ENCODE peak calls at places on chromosomes 11 and 22, in eight cellular contexts. One of them, this sample, is unnamed.

GRCh38 chr22:46622081-46622521 is 1.9 kb downstream of the GRAMD4 start:
- DNase-seq in neural progenitor cell: no peak
- DNase-seq in colonic mucosa: no peak
- DNase-seq in fibroblast of lung: no peak
- DNase-seq in A673: no peak
- DNase-seq in HCT116: no peak
- DNase-seq in psoas muscle: peak; percentile 58
- DNase-seq in sigmoid colon: peak; percentile 81
- DNase-seq in this sample: peak; percentile 61

GRCh38 chr11:41320233-41320993 is 139.0 kb downstream of the LRRC4C start:
- DNase-seq in neural progenitor cell: no peak
- DNase-seq in colonic mucosa: no peak
- DNase-seq in fibroblast of lung: no peak
- DNase-seq in A673: no peak
- DNase-seq in HCT116: no peak
- DNase-seq in psoas muscle: no peak
- DNase-seq in sigmoid colon: no peak
- DNase-seq in this sample: no peak

GRCh38 chr11:6618117-6619020 is 853 bp downstream of the TPP1 start:
- DNase-seq in neural progenitor cell: no peak
- DNase-seq in colonic mucosa: peak; percentile 60
- DNase-seq in fibroblast of lung: peak; percentile 80
- DNase-seq in A673: peak; percentile 93
- DNase-seq in HCT116: no peak
- DNase-seq in psoas muscle: no peak
- DNase-seq in sigmoid colon: peak; percentile 85
- DNase-seq in this sample: peak; percentile 65

GRCh38 chr11:20489948-20490347 is 102.4 kb downstream of the PRMT3 start:
- DNase-seq in neural progenitor cell: no peak
- DNase-seq in colonic mucosa: no peak
- DNase-seq in fibroblast of lung: no peak
- DNase-seq in A673: no peak
- DNase-seq in HCT116: no peak
- DNase-seq in psoas muscle: no peak
- DNase-seq in sigmoid colon: no peak
- DNase-seq in this sample: no peak

GRCh38 chr11:116317212-116317611 is 455.6 kb downstream of the BUD13 start:
- DNase-seq in neural progenitor cell: no peak
- DNase-seq in colonic mucosa: no peak
- DNase-seq in fibroblast of lung: no peak
- DNase-seq in A673: no peak
- DNase-seq in HCT116: no peak
- DNase-seq in psoas muscle: no peak
- DNase-seq in sigmoid colon: no peak
- DNase-seq in this sample: no peak

GRCh38 chr11:128207861-128208321 is 379.5 kb downstream of the ETS1 start:
- DNase-seq in neural progenitor cell: no peak
- DNase-seq in colonic mucosa: no peak
- DNase-seq in fibroblast of lung: peak; percentile 98
- DNase-seq in A673: no peak
- DNase-seq in HCT116: peak; percentile 77
- DNase-seq in psoas muscle: no peak
- DNase-seq in sigmoid colon: no peak
- DNase-seq in this sample: no peak

GRCh38 chr11:74696932-74697687 is 34.1 kb downstream of the CHRDL2 start:
- DNase-seq in neural progenitor cell: peak; percentile 11
- DNase-seq in colonic mucosa: peak; percentile 41
- DNase-seq in fibroblast of lung: peak; percentile 90
- DNase-seq in A673: no peak
- DNase-seq in HCT116: no peak
- DNase-seq in psoas muscle: peak; percentile 85
- DNase-seq in sigmoid colon: peak; percentile 97
- DNase-seq in this sample: no peak

GRCh38 chr11:36478700-36479329 is 31.3 kb downstream of the TRAF6 start:
- DNase-seq in neural progenitor cell: peak; percentile 75
- DNase-seq in colonic mucosa: no peak
- DNase-seq in fibroblast of lung: peak; percentile 75
- DNase-seq in A673: peak; percentile 93
- DNase-seq in HCT116: peak; percentile 22
- DNase-seq in psoas muscle: no peak
- DNase-seq in sigmoid colon: no peak
- DNase-seq in this sample: no peak

GRCh38 chr11:85595285-85595884 is 31.8 kb downstream of the DLG2 start:
- DNase-seq in neural progenitor cell: peak; percentile 53
- DNase-seq in colonic mucosa: no peak
- DNase-seq in fibroblast of lung: peak; percentile 72
- DNase-seq in A673: peak; percentile 72
- DNase-seq in HCT116: peak; percentile 46
- DNase-seq in psoas muscle: no peak
- DNase-seq in sigmoid colon: no peak
- DNase-seq in this sample: no peak

DNA sequence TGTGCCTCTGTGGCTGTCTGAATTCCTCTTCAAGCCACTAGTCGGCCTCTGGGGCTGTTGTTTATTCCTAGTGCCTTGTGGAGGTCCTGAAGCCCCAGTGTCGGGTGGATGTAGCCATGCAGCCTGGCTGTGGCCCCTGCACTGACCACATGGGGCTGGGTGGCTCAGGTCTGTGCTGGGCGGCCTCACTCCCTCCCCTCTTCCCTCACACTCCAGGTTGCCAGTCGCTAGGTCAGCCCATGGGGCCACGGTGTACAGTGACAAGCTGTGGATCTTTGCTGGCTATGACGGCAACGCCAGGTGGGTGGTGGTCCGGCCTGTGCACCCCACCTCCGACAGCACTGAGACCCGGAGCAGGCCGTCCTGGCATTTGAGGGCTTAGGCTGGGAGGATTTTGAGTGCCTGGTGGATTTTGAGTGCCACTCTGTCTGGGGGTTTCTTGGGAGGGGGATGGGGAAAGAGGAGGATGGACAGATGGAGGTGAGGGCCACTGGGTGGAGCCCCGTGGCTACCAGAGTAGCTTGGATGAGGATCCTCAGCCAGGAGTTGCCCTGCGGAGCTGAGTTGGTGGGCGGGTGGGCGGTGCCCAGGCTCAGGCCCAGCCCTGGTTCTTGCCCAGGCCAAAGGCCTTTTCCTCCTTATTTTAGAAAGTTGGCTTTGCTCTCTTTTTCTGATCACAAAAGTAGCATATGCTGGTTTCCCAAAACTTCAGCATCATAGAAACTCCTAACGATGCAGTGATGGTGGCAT is 6.7 kb downstream of the LZTR1 start:
- DNase-seq in neural progenitor cell: no peak
- DNase-seq in colonic mucosa: no peak
- DNase-seq in fibroblast of lung: no peak
- DNase-seq in A673: no peak
- DNase-seq in HCT116: no peak
- DNase-seq in psoas muscle: no peak
- DNase-seq in sigmoid colon: no peak
- DNase-seq in this sample: no peak
- TF ChIP-seq CTCF in neural progenitor cell: no peak
- TF ChIP-seq CTCF in colonic mucosa: no peak
- TF ChIP-seq CTCF in fibroblast of lung: no peak
- TF ChIP-seq CTCF in A673: no peak
- TF ChIP-seq CTCF in HCT116: no peak
- TF ChIP-seq CTCF in psoas muscle: no peak
- TF ChIP-seq CTCF in sigmoid colon: no peak
- TF ChIP-seq CTCF in this sample: no peak

GRCh38 chr11:114174712-114175495 is 115.4 kb downstream of the ZBTB16 start:
- DNase-seq in neural progenitor cell: no peak
- DNase-seq in colonic mucosa: no peak
- DNase-seq in fibroblast of lung: no peak
- DNase-seq in A673: no peak
- DNase-seq in HCT116: no peak
- DNase-seq in psoas muscle: peak; percentile 24
- DNase-seq in sigmoid colon: no peak
- DNase-seq in this sample: no peak
- H3K27ac ChIP-seq in neural progenitor cell: no peak overlapping the region
- H3K27ac ChIP-seq in colonic mucosa: no peak overlapping the region
- H3K27ac ChIP-seq in fibroblast of lung: no peak overlapping the region
- H3K27ac ChIP-seq in A673: no peak overlapping the region
- H3K27ac ChIP-seq in HCT116: no peak overlapping the region
- H3K27ac ChIP-seq in psoas muscle: peak overlapping the region; percentile 99
- H3K27ac ChIP-seq in sigmoid colon: peak overlapping the region; percentile 99
- H3K27ac ChIP-seq in this sample: peak overlapping the region; percentile 63

DNA sequence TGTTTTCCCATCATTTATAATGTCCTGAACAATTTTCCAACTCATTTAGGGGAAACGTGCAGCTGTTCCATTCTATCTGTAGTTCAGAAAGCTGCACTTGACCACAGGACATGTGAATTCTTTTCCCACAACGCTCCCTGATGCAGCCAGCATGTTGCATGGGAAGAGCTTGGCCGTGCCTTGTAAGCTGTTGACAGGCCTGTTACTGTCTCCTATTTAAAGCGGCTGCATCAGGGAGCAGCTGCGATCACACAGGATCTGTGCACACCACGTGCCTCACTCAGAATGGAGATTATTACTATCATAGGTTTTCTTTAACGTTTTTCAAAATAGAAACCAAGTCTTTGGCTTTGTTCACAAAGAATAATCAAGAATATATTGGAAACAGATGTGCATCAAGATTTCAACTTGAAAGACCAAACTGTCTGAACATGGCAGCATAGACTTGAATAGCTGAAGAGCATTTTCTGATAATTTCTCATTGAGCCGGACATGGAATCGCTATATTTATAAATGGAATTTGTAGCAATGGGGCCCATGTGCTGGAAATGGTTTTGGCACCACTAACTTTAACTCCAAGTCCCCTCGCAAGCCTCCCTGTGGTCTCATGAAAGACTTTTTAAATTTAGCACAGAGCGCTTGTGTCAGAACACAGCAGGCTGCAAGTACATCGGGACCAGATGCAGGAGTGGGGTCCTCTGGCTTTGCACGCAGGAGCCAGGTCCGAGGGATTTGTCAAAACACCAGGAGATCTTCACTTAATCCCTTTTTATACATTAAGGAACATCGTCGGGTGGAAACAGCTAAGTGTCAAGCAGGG is 40.8 kb upstream of the MYO18B start:
- DNase-seq in neural progenitor cell: peak; percentile 31
- DNase-seq in colonic mucosa: no peak
- DNase-seq in fibroblast of lung: peak; percentile 68
- DNase-seq in A673: peak; percentile 18
- DNase-seq in HCT116: no peak
- DNase-seq in psoas muscle: peak; percentile 32
- DNase-seq in sigmoid colon: no peak
- DNase-seq in this sample: peak; percentile 68
- TF ChIP-seq CTCF in neural progenitor cell: no peak
- TF ChIP-seq CTCF in colonic mucosa: no peak
- TF ChIP-seq CTCF in fibroblast of lung: no peak
- TF ChIP-seq CTCF in A673: no peak
- TF ChIP-seq CTCF in HCT116: no peak
- TF ChIP-seq CTCF in psoas muscle: no peak
- TF ChIP-seq CTCF in sigmoid colon: no peak
- TF ChIP-seq CTCF in this sample: peak; percentile 20

DNA sequence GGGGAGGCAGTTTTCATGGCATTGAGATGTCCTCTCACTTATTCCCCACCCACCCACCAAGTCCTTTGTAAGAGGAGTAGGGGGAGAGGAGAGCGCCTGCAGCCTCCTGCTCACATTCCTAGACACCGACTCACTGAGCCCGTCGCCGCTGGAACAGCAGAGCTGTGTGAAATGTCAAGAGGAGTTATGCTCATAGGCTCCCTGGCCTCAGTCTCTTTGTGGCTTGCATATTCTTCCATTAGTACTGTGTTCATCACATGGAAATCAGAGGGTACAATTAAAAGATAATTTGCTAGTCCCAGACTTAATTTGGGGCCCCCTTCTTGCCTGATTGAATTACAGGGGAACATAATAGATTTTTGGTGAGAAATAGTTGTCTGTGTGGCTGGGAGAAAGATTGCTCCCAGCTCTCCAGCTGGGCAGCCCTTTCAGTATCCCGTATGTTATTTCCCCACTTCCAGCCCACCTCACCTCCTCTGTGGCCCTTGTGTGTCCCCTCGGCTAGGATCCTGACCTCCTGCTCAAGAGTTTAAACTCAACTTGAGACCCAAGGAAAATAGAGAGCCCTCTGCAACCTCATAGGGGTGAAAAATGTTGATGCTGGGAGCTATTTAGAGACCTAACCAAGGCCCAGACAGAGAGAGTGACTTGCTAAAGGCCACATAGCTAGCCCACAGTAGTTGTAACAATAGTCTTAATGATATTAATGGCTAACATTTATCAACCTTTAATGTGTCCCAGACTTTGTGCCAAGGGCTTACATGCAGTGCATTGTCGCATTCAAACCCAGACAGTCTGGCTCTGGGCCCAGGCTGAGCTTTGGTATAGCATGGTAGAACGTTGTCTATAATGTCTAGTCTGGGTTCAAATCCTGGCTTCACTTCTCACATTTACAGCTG is 32.2 kb downstream of the LIMK2 start:
- DNase-seq in neural progenitor cell: peak; percentile 46
- DNase-seq in colonic mucosa: no peak
- DNase-seq in fibroblast of lung: peak; percentile 61
- DNase-seq in A673: peak; percentile 64
- DNase-seq in HCT116: peak; percentile 33
- DNase-seq in psoas muscle: peak; percentile 51
- DNase-seq in sigmoid colon: no peak
- DNase-seq in this sample: no peak
- H3K27ac ChIP-seq in neural progenitor cell: no peak overlapping the region
- H3K27ac ChIP-seq in colonic mucosa: no peak overlapping the region
- H3K27ac ChIP-seq in fibroblast of lung: no peak overlapping the region
- H3K27ac ChIP-seq in A673: no peak overlapping the region
- H3K27ac ChIP-seq in HCT116: peak overlapping the region; percentile 60
- H3K27ac ChIP-seq in psoas muscle: peak overlapping the region; percentile 75
- H3K27ac ChIP-seq in sigmoid colon: peak overlapping the region; percentile 59
- H3K27ac ChIP-seq in this sample: no peak overlapping the region

DNA sequence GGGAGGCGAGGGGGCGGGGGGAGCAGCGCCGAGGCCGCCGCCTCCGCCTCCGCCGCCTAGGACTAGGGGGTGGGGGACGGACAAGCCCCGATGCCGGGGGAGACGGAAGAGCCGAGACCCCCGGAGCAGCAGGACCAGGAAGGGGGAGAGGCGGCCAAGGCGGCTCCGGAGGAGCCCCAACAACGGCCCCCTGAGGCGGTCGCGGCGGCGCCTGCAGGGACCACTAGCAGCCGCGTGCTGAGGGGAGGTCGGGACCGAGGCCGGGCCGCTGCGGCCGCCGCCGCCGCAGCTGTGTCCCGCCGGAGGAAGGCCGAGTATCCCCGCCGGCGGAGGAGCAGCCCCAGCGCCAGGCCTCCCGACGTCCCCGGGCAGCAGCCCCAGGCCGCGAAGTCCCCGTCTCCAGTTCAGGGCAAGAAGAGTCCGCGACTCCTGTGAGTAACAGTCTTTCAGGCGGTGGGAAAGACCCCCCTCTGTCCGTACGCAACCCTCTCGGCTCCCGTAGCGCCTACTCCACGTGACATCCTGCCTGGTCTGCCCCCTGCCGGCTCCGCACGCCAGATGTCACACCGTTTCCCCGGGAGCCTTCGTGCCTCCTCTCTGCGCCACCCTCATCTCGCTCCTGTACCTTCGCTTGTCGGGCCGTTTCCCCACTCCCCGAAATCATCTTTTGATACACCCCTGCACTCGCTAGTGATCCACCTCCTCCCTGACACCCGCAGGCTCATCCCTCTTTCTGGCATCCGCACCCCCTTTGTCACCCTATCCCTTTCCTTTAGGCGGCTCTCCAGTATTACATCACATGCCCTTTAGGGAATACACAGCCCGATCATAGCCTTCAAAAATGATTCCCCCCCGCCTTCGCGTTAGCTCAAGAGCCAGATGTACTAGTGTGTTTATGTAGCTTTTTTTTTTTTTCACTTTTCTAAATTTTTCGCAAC is 598 bp downstream of the ZFP91 start:
- DNase-seq in neural progenitor cell: peak; percentile 90
- DNase-seq in colonic mucosa: peak; percentile 96
- DNase-seq in fibroblast of lung: peak; percentile 92
- DNase-seq in A673: peak; percentile 97
- DNase-seq in HCT116: peak; percentile 78
- DNase-seq in psoas muscle: peak; percentile 93
- DNase-seq in sigmoid colon: peak; percentile 97
- DNase-seq in this sample: peak; percentile 91
- TF ChIP-seq CTCF in neural progenitor cell: peak; percentile 64
- TF ChIP-seq CTCF in colonic mucosa: peak; percentile 67
- TF ChIP-seq CTCF in fibroblast of lung: peak; percentile 74
- TF ChIP-seq CTCF in A673: peak; percentile 78
- TF ChIP-seq CTCF in HCT116: peak; percentile 77
- TF ChIP-seq CTCF in psoas muscle: peak; percentile 75
- TF ChIP-seq CTCF in sigmoid colon: peak; percentile 96
- TF ChIP-seq CTCF in this sample: peak; percentile 82